ENCODE peak calls at places on chromosomes 11 and 22, in eight cellular contexts. W is HS-5; Z is ovary; O is activated CD4-positive, CD25-positive, alpha-beta regulatory T cell; X is ureter; S is lung; T is stimulated activated CD4-positive, alpha-beta T cell treated with anti-CD3 and anti-CD28 coated beads, Interleukin-4, amount 100 ng/mL, for 48 hours; R is HuH-7.5. Q is an unnamed sample.

GRCh38 chr11:112156594-112157273 is 7.2 kb downstream of the IL18 start:
- DNase-seq in W (no peak), Z (no peak), O (no peak), X (no peak), S (no peak), T (no peak), R (no peak), Q (no peak)

GRCh38 chr11:65041206-65042035 is at the start of gene SAC3D1:
- DNase-seq in W (no peak), Z (no peak), O (peak; percentile 63), X (peak; percentile 62), S (no peak), T (peak; percentile 58), R (peak; percentile 58), Q (no peak)

GRCh38 chr11:66124564-66124963 is 54.5 kb downstream of the PACS1 start:
- DNase-seq in W (peak; percentile 48), Z (no peak), O (no peak), X (no peak), S (no peak), T (no peak), R (no peak), Q (no peak)

GRCh38 chr11:110710520-110711381 is 1.5 kb downstream of the ARHGAP20 start:
- DNase-seq in W (no peak), Z (peak; percentile 43), O (no peak), X (peak; percentile 64), S (peak; percentile 52), T (no peak), R (no peak), Q (no peak)

GRCh38 chr11:10490398-10491232 is 35.6 kb downstream of the AMPD3 start:
- DNase-seq in W (peak; percentile 95), Z (peak; percentile 81), O (no peak), X (peak; percentile 79), S (peak; percentile 71), T (no peak), R (no peak), Q (no peak)

GRCh38 chr11:13777341-13777985 is 109.0 kb downstream of the FAR1 start:
- DNase-seq in W (no peak), Z (no peak), O (no peak), X (no peak), S (no peak), T (no peak), R (no peak), Q (no peak)

GRCh38 chr11:47241740-47242400 is 6.7 kb downstream of the ACP2 start:
- DNase-seq in W (peak; percentile 55), Z (no peak), O (no peak), X (no peak), S (no peak), T (no peak), R (no peak), Q (no peak)

GRCh38 chr22:19040581-19041402 is 81.4 kb downstream of the DGCR2 start:
- DNase-seq in W (no peak), Z (no peak), O (no peak), X (no peak), S (no peak), T (no peak), R (no peak), Q (no peak)

GRCh38 chr11:128879817-128880216 is 11.3 kb upstream of the KCNJ5 start:
- DNase-seq in W (no peak), Z (no peak), O (no peak), X (no peak), S (no peak), T (no peak), R (no peak), Q (no peak)

GRCh38 chr11:3234846-3235245 is 2.6 kb upstream of the MRGPRE start:
- DNase-seq in W (no peak), Z (no peak), O (no peak), X (no peak), S (no peak), T (no peak), R (no peak), Q (no peak)

GRCh38 chr11:82043316-82043715 is 690.3 kb downstream of the FAM181B start:
- DNase-seq in W (no peak), Z (no peak), O (no peak), X (no peak), S (no peak), T (no peak), R (no peak), Q (no peak)

GRCh38 chr11:125942276-125942611 is 3.6 kb upstream of the VSIG10L2 start:
- DNase-seq in W (no peak), Z (no peak), O (no peak), X (peak; percentile 9), S (no peak), T (no peak), R (no peak), Q (no peak)

GRCh38 chr11:130403301-130403804 is 25.1 kb downstream of the ADAMTS8 start:
- DNase-seq in W (peak; percentile 67), Z (peak; percentile 43), O (no peak), X (peak; percentile 62), S (peak; percentile 39), T (no peak), R (no peak), Q (no peak)

GRCh38 chr11:120563698-120564572 is 52.4 kb downstream of the GRIK4 start:
- DNase-seq in W (no peak), Z (peak; percentile 72), O (no peak), X (no peak), S (no peak), T (no peak), R (no peak), Q (no peak)

GRCh38 chr11:13205446-13205845 is 72.1 kb upstream of the BMAL1 start:
- DNase-seq in W (no peak), Z (no peak), O (no peak), X (no peak), S (no peak), T (no peak), R (no peak), Q (no peak)

GRCh38 chr11:131633978-131634377 is 263.6 kb downstream of the NTM start:
- DNase-seq in W (no peak), Z (no peak), O (no peak), X (no peak), S (no peak), T (no peak), R (no peak), Q (no peak)

GRCh38 chr22:26590525-26590858 is 560 bp upstream of the TPST2 start:
- DNase-seq in W (no peak), Z (no peak), O (no peak), X (no peak), S (no peak), T (no peak), R (no peak), Q (no peak)

GRCh38 chr11:102560555-102561011 is 30.0 kb upstream of the MMP7 start:
- DNase-seq in W (peak; percentile 55), Z (peak; percentile 16), O (no peak), X (no peak), S (peak; percentile 55), T (no peak), R (no peak), Q (no peak)

GRCh38 chr11:122751298-122752070 is 86.8 kb upstream of the CRTAM start:
- DNase-seq in W (no peak), Z (no peak), O (no peak), X (no peak), S (no peak), T (no peak), R (no peak), Q (no peak)

GRCh38 chr11:109121173-109121938 is 300.6 kb upstream of the C11orf87 start:
- DNase-seq in W (no peak), Z (no peak), O (no peak), X (no peak), S (no peak), T (no peak), R (no peak), Q (no peak)

GRCh38 chr22:33923660-33924246 is 3.5 kb upstream of the LARGE1 start:
- DNase-seq in W (no peak), Z (peak; percentile 54), O (no peak), X (peak; percentile 74), S (peak; percentile 69), T (no peak), R (peak; percentile 54), Q (no peak)

GRCh38 chr11:125431481-125431880 is 64.6 kb downstream of the FEZ1 start:
- DNase-seq in W (no peak), Z (no peak), O (no peak), X (no peak), S (no peak), T (no peak), R (no peak), Q (no peak)

GRCh38 chr22:42069801-42070516 is 653 bp downstream of the NAGA start:
- DNase-seq in W (no peak), Z (no peak), O (no peak), X (no peak), S (no peak), T (no peak), R (no peak), Q (no peak)

GRCh38 chr11:11416502-11416901 is 63.5 kb upstream of the CSNK2A3 start:
- DNase-seq in W (peak; percentile 30), Z (no peak), O (no peak), X (no peak), S (no peak), T (no peak), R (no peak), Q (no peak)

GRCh38 chr11:98587884-98588283 is 432.9 kb upstream of the CNTN5 start:
- DNase-seq in W (no peak), Z (no peak), O (no peak), X (no peak), S (no peak), T (no peak), R (no peak), Q (no peak)

GRCh38 chr11:64874308-64874707 is 4.1 kb downstream of the EHD1 start:
- DNase-seq in W (no peak), Z (no peak), O (no peak), X (no peak), S (no peak), T (no peak), R (no peak), Q (no peak)

GRCh38 chr11:44727114-44727372 is 281 bp downstream of the TSPAN18 start:
- DNase-seq in W (no peak), Z (no peak), O (no peak), X (no peak), S (no peak), T (no peak), R (no peak), Q (no peak)